ENCODE peak calls at places on chromosomes 7 and 10, in ten cellular contexts. One of them, this sample, is unnamed.

GRCh38 chr10:28533571-28534304 is 820 bp downstream of the WAC start:
- DNase-seq in tibial artery: peak; percentile 73
- DNase-seq in IMR-90: peak; percentile 26
- DNase-seq in fibroblast of lung: peak; percentile 58
- DNase-seq in stomach: peak; percentile 75
- DNase-seq in K562: peak; percentile 72
- DNase-seq in A549: peak; percentile 46
- DNase-seq in hepatocyte: peak; percentile 80
- DNase-seq in uterus: peak; percentile 71
- DNase-seq in CD8-positive, alpha-beta memory T cell: peak; percentile 79
- DNase-seq in this sample: peak; percentile 54

GRCh38 chr10:12193193-12193592 is 2.5 kb downstream of the NUDT5 start:
- DNase-seq in tibial artery: no peak
- DNase-seq in IMR-90: peak; percentile 71
- DNase-seq in fibroblast of lung: peak; percentile 68
- DNase-seq in stomach: no peak
- DNase-seq in K562: no peak
- DNase-seq in A549: no peak
- DNase-seq in hepatocyte: no peak
- DNase-seq in uterus: no peak
- DNase-seq in CD8-positive, alpha-beta memory T cell: no peak
- DNase-seq in this sample: no peak

GRCh38 chr7:19401461-19401860 is 256.2 kb upstream of the FERD3L start:
- DNase-seq in tibial artery: no peak
- DNase-seq in IMR-90: peak; percentile 62
- DNase-seq in fibroblast of lung: peak; percentile 32
- DNase-seq in stomach: no peak
- DNase-seq in K562: no peak
- DNase-seq in A549: no peak
- DNase-seq in hepatocyte: no peak
- DNase-seq in uterus: no peak
- DNase-seq in CD8-positive, alpha-beta memory T cell: no peak
- DNase-seq in this sample: no peak

GRCh38 chr10:44958196-44958896 is 1.3 kb upstream of the RASSF4 start:
- DNase-seq in tibial artery: no peak
- DNase-seq in IMR-90: peak; percentile 70
- DNase-seq in fibroblast of lung: no peak
- DNase-seq in stomach: no peak
- DNase-seq in K562: no peak
- DNase-seq in A549: no peak
- DNase-seq in hepatocyte: peak; percentile 62
- DNase-seq in uterus: no peak
- DNase-seq in CD8-positive, alpha-beta memory T cell: no peak
- DNase-seq in this sample: no peak

GRCh38 chr7:29327455-29327854 is 132.9 kb downstream of the CHN2 start:
- DNase-seq in tibial artery: no peak
- DNase-seq in IMR-90: no peak
- DNase-seq in fibroblast of lung: no peak
- DNase-seq in stomach: no peak
- DNase-seq in K562: no peak
- DNase-seq in A549: no peak
- DNase-seq in hepatocyte: no peak
- DNase-seq in uterus: no peak
- DNase-seq in CD8-positive, alpha-beta memory T cell: no peak
- DNase-seq in this sample: no peak

GRCh38 chr10:27252267-27253000 is 11.8 kb upstream of the ACBD5 start:
- DNase-seq in tibial artery: peak; percentile 54
- DNase-seq in IMR-90: peak; percentile 27
- DNase-seq in fibroblast of lung: peak; percentile 58
- DNase-seq in stomach: peak; percentile 79
- DNase-seq in K562: peak; percentile 85
- DNase-seq in A549: peak; percentile 65
- DNase-seq in hepatocyte: peak; percentile 78
- DNase-seq in uterus: peak; percentile 45
- DNase-seq in CD8-positive, alpha-beta memory T cell: peak; percentile 86
- DNase-seq in this sample: peak; percentile 87

GRCh38 chr10:36942616-36943015 is 182.8 kb upstream of the ANKRD30A start:
- DNase-seq in tibial artery: no peak
- DNase-seq in IMR-90: no peak
- DNase-seq in fibroblast of lung: no peak
- DNase-seq in stomach: no peak
- DNase-seq in K562: no peak
- DNase-seq in A549: no peak
- DNase-seq in hepatocyte: no peak
- DNase-seq in uterus: no peak
- DNase-seq in CD8-positive, alpha-beta memory T cell: no peak
- DNase-seq in this sample: no peak

GRCh38 chr10:80459047-80459865 is 5.1 kb downstream of the TSPAN14 start:
- DNase-seq in tibial artery: peak; percentile 64
- DNase-seq in IMR-90: no peak
- DNase-seq in fibroblast of lung: peak; percentile 89
- DNase-seq in stomach: peak; percentile 75
- DNase-seq in K562: peak; percentile 93
- DNase-seq in A549: no peak
- DNase-seq in hepatocyte: no peak
- DNase-seq in uterus: peak; percentile 36
- DNase-seq in CD8-positive, alpha-beta memory T cell: peak; percentile 82
- DNase-seq in this sample: no peak

GRCh38 chr7:109890622-109891021 is 1200.3 kb upstream of the LRRN3 start:
- DNase-seq in tibial artery: no peak
- DNase-seq in IMR-90: no peak
- DNase-seq in fibroblast of lung: no peak
- DNase-seq in stomach: no peak
- DNase-seq in K562: no peak
- DNase-seq in A549: no peak
- DNase-seq in hepatocyte: no peak
- DNase-seq in uterus: no peak
- DNase-seq in CD8-positive, alpha-beta memory T cell: no peak
- DNase-seq in this sample: no peak

GRCh38 chr7:3510101-3511020 is 209.3 kb downstream of the SDK1 start:
- DNase-seq in tibial artery: no peak
- DNase-seq in IMR-90: peak; percentile 4
- DNase-seq in fibroblast of lung: no peak
- DNase-seq in stomach: no peak
- DNase-seq in K562: no peak
- DNase-seq in A549: no peak
- DNase-seq in hepatocyte: no peak
- DNase-seq in uterus: no peak
- DNase-seq in CD8-positive, alpha-beta memory T cell: no peak
- DNase-seq in this sample: no peak

GRCh38 chr7:25774675-25775074 is 377.3 kb upstream of the NFE2L3 start:
- DNase-seq in tibial artery: no peak
- DNase-seq in IMR-90: no peak
- DNase-seq in fibroblast of lung: no peak
- DNase-seq in stomach: no peak
- DNase-seq in K562: no peak
- DNase-seq in A549: no peak
- DNase-seq in hepatocyte: no peak
- DNase-seq in uterus: no peak
- DNase-seq in CD8-positive, alpha-beta memory T cell: no peak
- DNase-seq in this sample: no peak

GRCh38 chr10:109432281-109432680 is 491.0 kb downstream of the XPNPEP1 start:
- DNase-seq in tibial artery: no peak
- DNase-seq in IMR-90: no peak
- DNase-seq in fibroblast of lung: no peak
- DNase-seq in stomach: no peak
- DNase-seq in K562: no peak
- DNase-seq in A549: no peak
- DNase-seq in hepatocyte: no peak
- DNase-seq in uterus: no peak
- DNase-seq in CD8-positive, alpha-beta memory T cell: no peak
- DNase-seq in this sample: no peak

DNA sequence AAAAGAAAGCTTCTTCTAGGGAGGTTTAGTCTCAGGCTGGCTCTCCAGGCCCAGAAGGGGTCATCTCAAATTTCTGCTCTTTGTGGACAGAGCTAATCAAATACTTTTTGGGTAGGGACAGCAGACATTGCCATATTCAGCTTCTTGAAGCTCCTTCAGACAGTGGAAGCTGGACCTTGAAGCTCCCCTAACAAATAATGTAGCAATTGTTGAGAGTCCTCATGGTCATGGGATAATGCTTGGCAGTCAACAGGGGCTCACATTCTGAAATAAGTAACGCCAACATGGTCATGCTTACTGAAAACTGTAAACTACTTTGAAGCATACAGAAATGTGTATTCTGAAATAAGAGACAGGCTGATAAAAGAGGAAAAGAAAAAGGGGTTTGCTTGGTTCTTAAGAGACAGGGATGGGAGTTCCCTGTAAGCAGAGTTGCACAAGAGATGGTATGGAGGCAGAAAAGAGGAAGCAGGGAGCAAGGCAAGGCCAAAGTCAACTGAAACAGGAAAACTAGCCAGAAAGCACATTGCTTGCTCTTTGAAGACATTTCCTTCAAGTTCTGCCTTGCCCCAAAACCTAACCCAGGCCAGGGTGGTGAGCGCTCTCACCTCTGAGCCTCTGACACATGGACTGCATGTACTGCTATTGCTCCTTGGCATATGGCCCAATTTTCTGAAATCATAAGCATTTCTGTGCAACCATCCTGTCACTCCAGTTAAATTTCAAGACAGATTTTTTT is 53.1 kb upstream of the KMT2E start:
- DNase-seq in tibial artery: peak; percentile 60
- DNase-seq in IMR-90: no peak
- DNase-seq in fibroblast of lung: peak; percentile 81
- DNase-seq in stomach: no peak
- DNase-seq in K562: no peak
- DNase-seq in A549: no peak
- DNase-seq in hepatocyte: no peak
- DNase-seq in uterus: no peak
- DNase-seq in CD8-positive, alpha-beta memory T cell: no peak
- DNase-seq in this sample: no peak
- H3K4me1 ChIP-seq in tibial artery: peaks cover 58% of the 10 kb centered on the region
- H3K4me1 ChIP-seq in IMR-90: peaks cover 33% of the 10 kb centered on the region
- H3K4me1 ChIP-seq in fibroblast of lung: peaks cover 24% of the 10 kb centered on the region
- H3K4me1 ChIP-seq in stomach: peaks cover 86% of the 10 kb centered on the region
- H3K4me1 ChIP-seq in K562: peaks cover 5% of the 10 kb centered on the region
- H3K4me1 ChIP-seq in A549: peaks cover 21% of the 10 kb centered on the region
- H3K4me1 ChIP-seq in hepatocyte: peaks cover 14% of the 10 kb centered on the region
- H3K4me1 ChIP-seq in uterus: no peaks in the 10 kb centered on the region
- H3K4me1 ChIP-seq in CD8-positive, alpha-beta memory T cell: peaks cover 12% of the 10 kb centered on the region
- H3K4me1 ChIP-seq in this sample: peaks cover 16% of the 10 kb centered on the region

DNA sequence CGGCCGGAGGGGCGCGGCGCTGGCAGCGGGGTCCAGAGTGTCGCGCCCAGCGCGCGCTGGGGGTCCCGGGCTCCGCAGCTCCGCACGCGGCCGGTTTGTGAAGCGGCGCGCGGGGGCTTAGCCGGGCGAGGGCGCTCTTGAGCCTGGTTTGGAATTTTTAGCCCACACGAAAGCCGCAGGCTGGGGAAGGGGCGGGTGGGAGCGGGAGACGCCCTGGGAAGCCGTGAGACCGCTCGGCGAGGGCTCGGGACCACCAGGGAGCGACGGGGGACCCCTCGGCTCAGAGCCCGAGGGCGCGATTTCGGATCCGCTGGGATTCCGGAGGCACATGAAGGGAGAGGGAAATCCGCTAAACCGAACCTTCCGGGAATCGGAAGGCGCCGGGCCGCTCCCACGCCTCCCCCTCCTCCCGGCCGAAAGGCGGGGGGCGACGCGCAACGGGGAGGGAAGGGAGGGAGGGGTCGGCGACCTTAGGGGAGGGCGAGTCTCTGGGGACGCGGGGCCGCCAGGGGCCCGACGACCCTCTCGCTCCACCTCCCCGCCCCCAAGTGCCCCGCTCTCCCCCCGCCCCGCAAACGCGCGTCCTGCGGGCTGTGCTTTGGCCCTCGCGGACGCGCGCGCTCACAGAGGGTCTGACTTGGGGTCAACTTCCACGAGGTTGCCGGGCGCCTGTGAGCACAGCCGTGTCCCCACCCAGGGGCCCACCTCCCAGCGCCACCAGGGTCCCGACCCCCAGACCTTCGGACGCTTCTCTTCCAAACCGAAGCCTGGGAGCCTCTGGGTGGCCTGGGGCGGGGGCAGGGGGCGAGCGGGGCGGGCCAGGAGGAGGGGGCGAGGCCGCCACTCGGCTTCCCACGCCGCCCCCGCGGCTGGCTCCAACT is 5.1 kb upstream of the ELFN1 start:
- DNase-seq in tibial artery: peak; percentile 39
- DNase-seq in IMR-90: peak; percentile 41
- DNase-seq in fibroblast of lung: peak; percentile 52
- DNase-seq in stomach: peak; percentile 60
- DNase-seq in K562: peak; percentile 85
- DNase-seq in A549: peak; percentile 74
- DNase-seq in hepatocyte: peak; percentile 83
- DNase-seq in uterus: peak; percentile 41
- DNase-seq in CD8-positive, alpha-beta memory T cell: peak; percentile 51
- DNase-seq in this sample: peak; percentile 14
- H3K27ac ChIP-seq in tibial artery: no peak overlapping the region
- H3K27ac ChIP-seq in IMR-90: no peak overlapping the region
- H3K27ac ChIP-seq in fibroblast of lung: no peak overlapping the region
- H3K27ac ChIP-seq in stomach: peak overlapping the region; percentile 54
- H3K27ac ChIP-seq in K562: no peak overlapping the region
- H3K27ac ChIP-seq in A549: peak overlapping the region; percentile 48
- H3K27ac ChIP-seq in hepatocyte: no peak overlapping the region
- H3K27ac ChIP-seq in uterus: peak overlapping the region; percentile 24
- H3K27ac ChIP-seq in CD8-positive, alpha-beta memory T cell: no peak overlapping the region
- H3K27ac ChIP-seq in this sample: no peak overlapping the region

DNA sequence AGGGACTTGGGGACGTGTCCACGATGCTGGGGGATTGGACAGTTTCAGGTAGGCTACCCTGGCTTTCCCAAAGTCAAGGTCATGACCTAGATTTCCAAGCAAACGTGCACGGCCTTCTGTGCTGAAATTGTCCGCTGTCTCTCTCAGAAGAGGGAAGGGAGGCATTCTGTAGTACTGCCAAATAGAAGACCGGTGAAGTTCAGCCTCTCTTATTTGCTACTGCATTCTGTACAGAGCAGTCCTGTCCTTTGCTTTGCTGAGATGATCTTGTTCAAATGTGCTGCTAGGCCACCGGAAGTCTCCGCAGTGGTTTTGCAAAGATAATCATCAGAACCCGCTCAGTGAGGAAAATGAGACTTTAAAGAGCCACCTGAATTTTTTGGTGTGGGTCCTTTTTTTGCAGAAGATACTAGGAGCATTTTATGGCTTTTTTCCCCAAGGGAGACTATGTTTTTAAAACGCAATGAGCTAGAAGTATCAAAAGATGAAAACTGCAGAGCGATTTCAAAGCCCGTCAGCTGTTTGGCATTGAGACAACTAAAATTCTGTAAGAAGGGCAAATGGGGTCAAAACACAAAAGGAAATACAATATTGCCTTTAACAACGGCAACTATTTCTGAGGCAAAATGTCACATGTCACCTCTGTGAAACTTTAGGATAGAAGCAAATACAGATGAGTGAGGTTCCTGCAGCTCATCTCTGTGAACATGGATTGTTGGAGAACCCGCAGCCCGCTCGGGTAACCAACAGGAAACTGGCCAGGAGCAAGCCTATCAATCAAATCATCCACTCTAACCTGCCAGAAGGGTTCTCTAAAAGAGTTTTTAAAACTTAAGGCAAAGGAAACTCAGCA is 1.3 kb upstream of the NMT2 start:
- DNase-seq in tibial artery: no peak
- DNase-seq in IMR-90: no peak
- DNase-seq in fibroblast of lung: no peak
- DNase-seq in stomach: no peak
- DNase-seq in K562: peak; percentile 23
- DNase-seq in A549: no peak
- DNase-seq in hepatocyte: no peak
- DNase-seq in uterus: no peak
- DNase-seq in CD8-positive, alpha-beta memory T cell: peak; percentile 76
- DNase-seq in this sample: peak; percentile 74
- H3K4me1 ChIP-seq in tibial artery: peaks cover 11% of the 10 kb centered on the region
- H3K4me1 ChIP-seq in IMR-90: peaks cover 11% of the 10 kb centered on the region
- H3K4me1 ChIP-seq in fibroblast of lung: peaks cover 11% of the 10 kb centered on the region
- H3K4me1 ChIP-seq in stomach: peaks cover 48% of the 10 kb centered on the region
- H3K4me1 ChIP-seq in K562: peaks cover 18% of the 10 kb centered on the region
- H3K4me1 ChIP-seq in A549: peaks cover 17% of the 10 kb centered on the region
- H3K4me1 ChIP-seq in hepatocyte: peaks cover 14% of the 10 kb centered on the region
- H3K4me1 ChIP-seq in uterus: peaks cover 5% of the 10 kb centered on the region
- H3K4me1 ChIP-seq in CD8-positive, alpha-beta memory T cell: peaks cover 56% of the 10 kb centered on the region
- H3K4me1 ChIP-seq in this sample: peaks cover 44% of the 10 kb centered on the region

GRCh38 chr7:112566392-112567324 is 85.9 kb downstream of the LSMEM1 start:
- DNase-seq in tibial artery: no peak
- DNase-seq in IMR-90: no peak
- DNase-seq in fibroblast of lung: no peak
- DNase-seq in stomach: no peak
- DNase-seq in K562: no peak
- DNase-seq in A549: no peak
- DNase-seq in hepatocyte: no peak
- DNase-seq in uterus: no peak
- DNase-seq in CD8-positive, alpha-beta memory T cell: no peak
- DNase-seq in this sample: no peak
- H3K27ac ChIP-seq in tibial artery: no peak overlapping the region
- H3K27ac ChIP-seq in IMR-90: no peak overlapping the region
- H3K27ac ChIP-seq in fibroblast of lung: no peak overlapping the region
- H3K27ac ChIP-seq in stomach: no peak overlapping the region
- H3K27ac ChIP-seq in K562: no peak overlapping the region
- H3K27ac ChIP-seq in A549: no peak overlapping the region
- H3K27ac ChIP-seq in hepatocyte: no peak overlapping the region
- H3K27ac ChIP-seq in uterus: no peak overlapping the region
- H3K27ac ChIP-seq in CD8-positive, alpha-beta memory T cell: no peak overlapping the region
- H3K27ac ChIP-seq in this sample: no peak overlapping the region

This sample was measured in naive thymus-derived CD4-positive, alpha-beta T cell.